ENCODE peak calls at places on chromosome 19, in nine cellular contexts. G is PC-3, R is tibial artery, K is ascending aorta, V is heart right ventricle, A is RWPE2, J is AG09309, H is SK-N-SH, Z is psoas muscle. D is an unnamed sample.

GRCh38 chr19:32924200-32924599 is 47.6 kb downstream of the CEP89 start:
- DNase-seq in G (peak; percentile 40), H (no peak), A (no peak), R (no peak), V (no peak), K (peak; percentile 38), Z (no peak), J (no peak), D (no peak)

GRCh38 chr19:28199323-28199722 is 1013.6 kb downstream of the UQCRFS1 start:
- DNase-seq in G (no peak), A (no peak), H (no peak), V (no peak), K (no peak), J (no peak), Z (no peak), R (no peak), D (no peak)

GRCh38 chr19:6018786-6019185 is 40.8 kb upstream of the RANBP3 start:
- DNase-seq in J (no peak), A (no peak), V (no peak), G (no peak), K (no peak), R (no peak), H (peak; percentile 56), Z (no peak), D (no peak)

GRCh38 chr19:32223595-32224370 is 121.6 kb upstream of the ZNF507 start:
- DNase-seq in A (no peak), K (no peak), G (no peak), H (peak; percentile 30), J (no peak), R (no peak), Z (no peak), V (no peak), D (no peak)

GRCh38 chr19:6292006-6292405 is 12.2 kb upstream of the MLLT1 start:
- DNase-seq in J (no peak), H (no peak), G (no peak), V (no peak), R (no peak), K (no peak), Z (no peak), A (no peak), D (no peak)

GRCh38 chr19:18208098-18208951 is 4.5 kb upstream of the RAB3A start:
- DNase-seq in J (peak; percentile 64), V (peak; percentile 35), R (no peak), Z (peak; percentile 49), A (no peak), K (no peak), G (peak; percentile 44), H (peak; percentile 88), D (no peak)

GRCh38 chr19:50434525-50434924 is 1.8 kb downstream of the MYBPC2 start:
- DNase-seq in J (no peak), V (no peak), H (peak; percentile 80), Z (no peak), A (no peak), K (no peak), R (no peak), G (no peak), D (no peak)

GRCh38 chr19:46990998-46991676 is 28.5 kb upstream of the NPAS1 start:
- DNase-seq in J (peak; percentile 62), H (peak; percentile 85), Z (peak; percentile 80), A (no peak), R (peak; percentile 89), V (peak; percentile 91), G (peak; percentile 78), K (peak; percentile 91), D (peak; percentile 22)

GRCh38 chr19:44764975-44765948 is 12.4 kb upstream of the CBLC start:
- DNase-seq in R (no peak), J (no peak), A (no peak), G (no peak), H (no peak), K (no peak), V (no peak), Z (no peak), D (no peak)

GRCh38 chr19:48363500-48363809 is 285 bp downstream of the TMEM143 start:
- DNase-seq in H (no peak), G (no peak), J (no peak), R (no peak), K (no peak), Z (no peak), A (no peak), V (no peak), D (no peak)

GRCh38 chr19:19426799-19427198 is 21.3 kb downstream of the GATAD2A start:
- DNase-seq in R (no peak), A (no peak), J (no peak), K (no peak), V (no peak), Z (no peak), G (no peak), H (no peak), D (no peak)
- TF ChIP-seq CTCF in R (no peak), A (no peak), J (no peak), K (no peak), V (no peak), Z (no peak), G (no peak), H (no peak), D (no peak)

DNA sequence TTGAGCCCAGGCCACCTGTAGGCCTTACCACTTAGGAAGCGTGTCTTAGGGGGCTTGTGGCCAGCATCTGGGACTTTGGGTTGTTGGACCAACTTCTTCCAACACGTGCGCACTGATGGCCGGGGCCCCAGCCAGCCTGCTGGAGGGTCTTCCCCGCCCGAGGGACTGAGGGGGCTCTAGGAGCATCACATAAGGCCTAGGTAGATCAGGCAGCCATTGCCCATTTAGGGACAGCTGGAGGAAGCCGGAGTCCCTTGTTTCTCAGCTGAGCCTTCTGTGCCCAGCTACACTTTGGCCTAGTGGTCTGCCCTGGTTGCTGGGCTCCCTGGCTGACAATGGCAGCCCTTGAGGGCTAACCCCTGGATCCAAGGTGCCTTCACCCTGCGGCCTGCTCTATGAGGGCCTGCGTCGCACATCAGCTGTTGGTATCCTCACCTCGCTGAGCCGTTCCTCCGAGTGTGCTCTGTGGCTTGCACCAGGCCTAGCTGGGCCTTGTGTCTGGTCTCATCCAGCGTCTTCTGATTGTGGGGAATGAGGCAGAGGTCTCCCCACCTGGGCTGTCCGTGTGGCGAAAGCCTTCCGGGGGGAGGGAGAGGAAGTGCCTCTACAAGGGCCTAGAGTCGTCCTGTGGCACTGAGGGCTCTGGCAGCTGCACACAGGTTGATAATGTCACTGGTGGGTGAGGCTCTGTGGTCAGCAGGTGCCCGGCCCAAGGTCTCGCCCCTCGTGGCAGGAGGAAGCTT is 1.3 kb downstream of the RAB11B start:
- DNase-seq in K (no peak), A (no peak), G (no peak), J (no peak), V (no peak), R (no peak), H (no peak), Z (peak; percentile 38), D (no peak)
- H3K4me3 ChIP-seq in K (peak overlapping the region; percentile 100), A (peak overlapping the region; percentile 10), G (peak overlapping the region; percentile 51), J (no peak overlapping the region), V (peak overlapping the region; percentile 71), R (peak overlapping the region; percentile 84), H (peak overlapping the region; percentile 54), Z (peak overlapping the region; percentile 47), D (peak overlapping the region; percentile 25)

DNA sequence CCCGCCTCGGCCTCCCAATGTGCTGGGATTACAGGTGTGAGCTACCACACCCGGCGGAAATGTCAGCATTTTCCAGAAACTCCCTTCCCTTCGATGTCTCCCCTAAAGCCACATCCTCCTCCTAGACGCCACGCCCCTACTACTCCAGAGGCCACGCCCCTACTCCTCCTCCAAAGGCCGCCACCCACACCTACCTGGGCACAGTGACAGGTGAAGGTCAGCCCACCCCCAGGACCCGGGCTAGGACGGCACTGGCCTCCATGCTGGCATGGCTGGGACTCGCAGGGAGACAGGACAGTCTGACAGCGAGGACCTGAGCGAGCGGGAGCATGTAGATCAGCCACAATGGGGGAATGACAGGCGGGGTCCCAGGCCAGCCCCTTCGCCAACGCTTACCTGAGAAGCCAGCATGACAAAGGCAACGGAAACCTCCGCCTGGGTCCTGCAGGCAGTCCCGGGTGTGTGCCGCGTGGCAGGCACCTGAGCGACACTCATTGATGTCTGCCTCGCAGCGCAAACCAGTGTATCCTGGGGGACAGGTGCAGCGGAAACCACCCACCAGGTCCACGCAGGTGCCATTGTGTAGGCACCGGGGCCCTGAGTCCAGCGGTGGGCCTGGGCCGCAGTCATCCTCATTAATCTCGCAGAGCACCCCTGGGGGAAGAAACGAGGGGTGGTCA is 22.0 kb downstream of the NOTCH3 start:
- DNase-seq in A (peak; percentile 66), H (no peak), Z (no peak), J (no peak), V (no peak), K (no peak), G (no peak), R (no peak), D (no peak)
- TF ChIP-seq CTCF in A (no peak), H (no peak), Z (no peak), J (no peak), V (no peak), K (no peak), G (no peak), R (no peak), D (no peak)

GRCh38 chr19:39403331-39404312 is 3.0 kb upstream of the ZFP36 start:
- DNase-seq in V (peak; percentile 99), R (peak; percentile 100), J (peak; percentile 99), A (peak; percentile 98), Z (peak; percentile 100), H (no peak), K (peak; percentile 100), G (peak; percentile 88), D (no peak)

GRCh38 chr19:39399684-39400465 is 6.8 kb upstream of the ZFP36 start:
- DNase-seq in K (no peak), H (no peak), J (no peak), A (no peak), V (no peak), R (no peak), G (no peak), Z (no peak), D (no peak)

GRCh38 chr19:39400997-39401548 is 5.6 kb upstream of the ZFP36 start:
- DNase-seq in V (no peak), A (no peak), J (no peak), R (no peak), K (no peak), Z (no peak), H (no peak), G (no peak), D (no peak)

GRCh38 chr19:39402417-39403297 is 4.0 kb upstream of the ZFP36 start:
- DNase-seq in Z (peak; percentile 97), H (peak; percentile 87), A (no peak), G (peak; percentile 71), V (peak; percentile 97), J (peak; percentile 63), R (peak; percentile 97), K (peak; percentile 98), D (peak; percentile 89)

DNA sequence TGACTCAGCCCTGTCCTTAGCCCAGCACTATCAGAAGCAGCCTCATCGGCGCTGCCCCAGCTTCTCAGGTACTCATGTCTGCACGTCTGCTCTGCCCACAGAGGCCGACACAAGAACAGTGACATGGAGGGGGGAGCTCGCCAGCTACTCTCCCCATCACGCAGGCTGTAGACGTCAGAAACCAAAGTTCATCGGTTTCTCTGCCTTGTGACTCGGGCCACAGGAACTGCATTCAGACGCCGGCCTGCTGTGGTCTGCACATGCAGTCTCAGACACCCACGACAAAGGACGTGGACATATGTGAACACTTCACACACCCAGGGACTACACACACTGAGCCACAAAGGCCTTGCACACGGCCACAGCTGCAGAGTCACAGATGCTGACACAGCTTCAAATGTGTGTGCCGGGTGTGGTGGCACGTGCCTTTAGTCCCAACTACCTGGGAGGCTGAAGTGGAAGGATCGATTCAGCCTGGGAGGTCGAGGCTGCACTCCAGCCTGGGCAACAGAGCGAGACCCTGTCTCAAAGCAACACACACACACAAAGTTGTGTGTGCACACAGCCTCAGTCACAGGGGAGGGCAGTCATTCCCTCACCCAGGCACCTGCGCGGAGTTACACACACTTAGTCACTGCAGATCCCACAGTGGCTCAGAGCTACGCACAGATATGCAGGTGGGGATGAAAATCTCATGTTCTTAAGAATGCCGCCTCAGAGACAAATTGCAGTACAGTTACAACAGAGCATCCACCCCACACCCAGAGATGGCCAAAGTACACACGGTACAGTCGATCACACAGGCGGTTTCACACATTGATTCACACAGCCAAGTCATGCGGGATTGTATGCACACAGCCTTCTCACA is 4.9 kb upstream of the ZFP36 start:
- DNase-seq in V (peak; percentile 50), K (peak; percentile 89), H (no peak), J (no peak), A (no peak), G (peak; percentile 76), R (peak; percentile 89), Z (peak; percentile 51), D (no peak)
- H3K4me3 ChIP-seq in V (no peak overlapping the region), K (peak overlapping the region; percentile 11), H (no peak overlapping the region), J (no peak overlapping the region), A (no peak overlapping the region), G (peak overlapping the region; percentile 66), R (peak overlapping the region; percentile 63), Z (peak overlapping the region; percentile 71), D (peak overlapping the region; percentile 6)

D was measured in GM12864.